ENCODE peak calls at places on chromosomes 2 and 18, in five cellular contexts. N is CD8-positive, alpha-beta memory T cell; D is ovary; O is prostate gland; J is body of pancreas. I is an unnamed sample.

GRCh38 chr2:151478011-151478410 is 68.3 kb downstream of the RIF1 start:
- DNase-seq in N (no peak), D (no peak), J (no peak), O (no peak), I (no peak)

GRCh38 chr2:190996338-190996946 is 17.5 kb downstream of the STAT1 start:
- DNase-seq in D (no peak), O (no peak), J (peak; percentile 24), N (peak; percentile 69), I (peak; percentile 21)

GRCh38 chr2:102788880-102789250 is 27.0 kb downstream of the TMEM182 start:
- DNase-seq in D (no peak), N (no peak), O (no peak), J (no peak), I (no peak)

GRCh38 chr2:176613358-176614032 is 344.3 kb downstream of the MTX2 start:
- DNase-seq in N (no peak), O (no peak), J (no peak), D (no peak), I (no peak)

GRCh38 chr18:13284330-13285027 is 65.9 kb downstream of the LDLRAD4 start:
- DNase-seq in O (no peak), N (no peak), D (no peak), J (no peak), I (no peak)

GRCh38 chr2:101152195-101153076 is 1.3 kb upstream of the TBC1D8 start:
- DNase-seq in N (no peak), J (peak; percentile 45), O (peak; percentile 53), D (peak; percentile 54), I (peak; percentile 5)

GRCh38 chr2:196914867-196915465 is 11.5 kb downstream of the PGAP1 start:
- DNase-seq in N (no peak), J (no peak), D (no peak), O (no peak), I (peak; percentile 44)

GRCh38 chr2:230981704-230982103 is 14.2 kb upstream of the SPATA3 start:
- DNase-seq in J (no peak), D (no peak), N (peak; percentile 67), O (no peak), I (no peak)

GRCh38 chr2:242030858-242031257 is 161.3 kb downstream of the RTP5 start:
- DNase-seq in D (no peak), O (no peak), J (no peak), N (no peak), I (no peak)

GRCh38 chr2:241743620-241744019 is 9.2 kb downstream of the D2HGDH start:
- DNase-seq in O (no peak), J (no peak), N (no peak), D (no peak), I (no peak)

GRCh38 chr2:60423066-60423465 is 130.4 kb downstream of the BCL11A start:
- DNase-seq in N (no peak), D (no peak), O (no peak), J (no peak), I (no peak)

GRCh38 chr2:232235716-232236115 is 142.8 kb upstream of the ALPP start:
- DNase-seq in J (peak; percentile 42), N (no peak), D (no peak), O (peak; percentile 16), I (no peak)

GRCh38 chr2:239288237-239288636 is 112.6 kb downstream of the HDAC4 start:
- DNase-seq in J (no peak), O (no peak), D (no peak), N (no peak), I (no peak)

GRCh38 chr2:100859902-100860301 is 40.0 kb downstream of the NPAS2 start:
- DNase-seq in O (no peak), J (no peak), D (no peak), N (no peak), I (no peak)

GRCh38 chr2:20629581-20630291 is 21.2 kb downstream of the HS1BP3 start:
- DNase-seq in D (no peak), N (peak; percentile 35), O (no peak), J (no peak), I (no peak)

GRCh38 chr18:49227456-49227855 is 233.0 kb downstream of the DYM start:
- DNase-seq in J (no peak), D (no peak), O (no peak), N (peak; percentile 59), I (peak; percentile 68)

GRCh38 chr18:63317982-63318881 is 1.3 kb downstream of the BCL2 start:
- DNase-seq in D (peak; percentile 77), O (peak; percentile 51), N (peak; percentile 88), J (peak; percentile 50), I (peak; percentile 81)

GRCh38 chr2:204015118-204015842 is 78.7 kb downstream of the ICOS start:
- DNase-seq in N (no peak), D (no peak), J (no peak), O (no peak), I (peak; percentile 73)

GRCh38 chr2:189217546-189217945 is 38.0 kb upstream of the COL5A2 start:
- DNase-seq in O (no peak), N (no peak), J (no peak), D (no peak), I (no peak)

GRCh38 chr18:54134053-54134452 is 90.4 kb downstream of the MBD2 start:
- DNase-seq in N (no peak), D (no peak), O (no peak), J (no peak), I (no peak)

GRCh38 chr2:200828572-200829257 is 17.0 kb downstream of the BZW1 start:
- DNase-seq in J (no peak), O (no peak), N (no peak), D (no peak), I (no peak)

GRCh38 chr2:189579585-189579984 is 1.0 kb downstream of the SLC40A1 start:
- DNase-seq in N (no peak), D (no peak), O (peak; percentile 17), J (no peak), I (no peak)

GRCh38 chr2:168157926-168158325 is 89.5 kb downstream of the STK39 start:
- DNase-seq in O (no peak), J (no peak), N (no peak), D (no peak), I (no peak)

GRCh38 chr2:233351423-233351822 is 2.9 kb upstream of the DGKD start:
- DNase-seq in J (no peak), O (no peak), D (no peak), N (no peak), I (no peak)

DNA sequence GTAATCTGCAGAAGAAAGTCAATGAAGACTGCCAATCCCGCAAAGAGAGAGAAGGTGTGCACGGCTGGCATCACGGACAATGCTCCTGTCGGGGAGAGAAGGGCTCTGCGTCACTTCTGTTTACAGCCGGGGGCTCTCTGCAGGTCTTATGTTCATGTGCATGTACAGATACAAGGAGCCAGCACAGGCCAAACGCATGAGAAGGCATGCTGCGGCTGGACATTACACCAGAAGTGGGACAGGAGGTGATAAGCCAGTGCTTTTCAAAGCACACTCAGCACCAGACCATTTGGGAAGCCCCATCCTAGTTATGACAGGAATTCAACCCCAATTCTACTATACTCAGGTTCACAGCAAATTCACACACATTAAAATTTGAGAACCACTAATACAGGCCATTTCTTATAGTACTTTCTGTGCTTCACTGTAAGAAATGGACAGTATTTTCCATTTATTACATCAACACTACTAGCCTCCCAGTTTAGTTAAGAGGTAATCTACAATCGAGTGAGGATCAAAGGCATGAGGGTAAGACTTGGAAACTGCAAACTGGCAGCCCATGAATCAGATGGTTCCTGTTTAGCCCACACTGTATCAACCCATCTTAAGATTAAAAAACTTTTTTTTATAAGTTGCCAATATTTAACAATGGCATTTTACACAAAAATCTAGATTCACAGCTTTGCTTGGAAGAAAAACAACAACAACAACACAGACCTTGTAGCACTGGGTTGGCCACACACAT is 38.2 kb downstream of the RMC1 start:
- DNase-seq in N (no peak), O (no peak), J (no peak), D (no peak), I (no peak)
- H3K36me3 ChIP-seq in N (peaks cover 45% of the 10 kb centered on the region), O (peaks cover 28% of the 10 kb centered on the region), J (peaks cover 47% of the 10 kb centered on the region), D (no peaks in the 10 kb centered on the region), I (peaks cover 61% of the 10 kb centered on the region)

GRCh38 chr2:217291259-217291658 is 431.4 kb upstream of the TNP1 start:
- DNase-seq in N (no peak), D (no peak), J (no peak), O (no peak), I (no peak)

GRCh38 chr2:217290467-217290866 is 430.6 kb upstream of the TNP1 start:
- DNase-seq in D (no peak), O (no peak), J (no peak), N (no peak), I (no peak)

GRCh38 chr2:217288472-217289063 is 428.7 kb upstream of the TNP1 start:
- DNase-seq in D (no peak), J (no peak), O (no peak), N (no peak), I (no peak)

GRCh38 chr2:217289909-217290283 is 430.0 kb upstream of the TNP1 start:
- DNase-seq in O (peak; percentile 22), N (no peak), J (no peak), D (no peak), I (no peak)

DNA sequence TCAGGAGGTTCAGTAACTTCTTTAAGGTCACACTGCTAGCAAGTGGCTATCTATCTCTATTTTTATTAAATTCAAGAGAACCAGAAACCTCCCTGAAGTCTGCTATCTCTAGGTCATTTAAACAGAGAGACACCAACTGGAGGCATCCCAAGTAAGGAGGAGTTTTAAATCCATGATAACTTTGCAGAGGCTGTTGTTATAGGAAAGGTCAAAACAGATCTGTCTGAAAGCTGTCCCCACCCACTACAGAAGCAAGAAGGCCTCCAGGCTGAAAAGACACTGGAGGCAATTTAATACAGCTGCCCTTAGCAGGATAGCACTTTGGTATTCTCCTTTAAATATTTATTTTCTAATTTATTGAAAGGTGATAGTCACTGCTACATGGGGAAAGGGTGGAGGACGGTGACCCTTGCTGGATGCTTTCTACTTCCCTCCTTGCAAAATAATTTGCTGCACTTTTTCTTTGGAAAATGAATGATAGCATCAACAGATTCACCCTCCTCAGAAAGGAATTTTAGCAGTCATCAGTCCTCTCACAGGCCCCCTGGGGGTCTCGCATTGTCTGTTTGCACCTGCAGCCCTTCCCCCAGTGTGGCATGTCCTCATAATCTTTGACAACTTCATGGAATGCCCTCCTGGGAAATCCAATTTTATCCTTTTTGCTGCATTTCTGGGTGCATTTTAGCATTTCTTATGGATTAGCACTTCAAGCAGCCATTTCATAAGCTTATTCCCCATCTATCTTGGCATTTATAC is 429.5 kb upstream of the TNP1 start:
- DNase-seq in J (no peak), N (no peak), O (no peak), D (no peak), I (no peak)
- H3K4me3 ChIP-seq in J (no peak overlapping the region), N (no peak overlapping the region), O (no peak overlapping the region), D (no peak overlapping the region), I (no peak overlapping the region)

DNA sequence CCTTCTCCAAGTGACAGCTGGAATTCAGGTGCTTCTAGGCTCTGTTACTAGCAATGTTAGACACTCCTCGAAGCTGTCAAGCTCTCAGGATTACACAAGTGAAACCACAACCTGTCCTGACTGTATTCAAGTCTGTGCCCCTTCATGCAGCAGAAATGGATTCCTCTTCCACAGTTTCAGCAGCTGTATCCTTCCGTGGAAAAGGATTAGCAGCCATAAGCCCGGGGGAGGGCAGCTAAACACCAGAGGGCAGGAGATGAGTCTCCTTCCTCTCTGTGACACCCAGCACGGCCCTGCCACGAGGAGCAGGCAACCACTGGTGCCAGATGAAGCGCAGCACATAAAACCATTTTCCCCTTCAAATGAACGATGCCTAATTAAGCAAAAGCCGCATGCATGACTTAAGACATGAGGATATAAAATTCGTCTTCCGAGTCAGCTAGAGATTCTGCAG is 1.2 kb downstream of the ST3GAL5 start:
- DNase-seq in N (peak; percentile 74), O (peak; percentile 54), J (peak; percentile 41), D (no peak), I (peak; percentile 55)
- H3K4me1 ChIP-seq in N (peaks cover 44% of the 10 kb centered on the region), O (no peaks in the 10 kb centered on the region), J (peaks cover 26% of the 10 kb centered on the region), D (peaks cover 8% of the 10 kb centered on the region), I (peaks cover 48% of the 10 kb centered on the region)

GRCh38 chr2:222635295-222635694 is 20.6 kb downstream of the FARSB start:
- DNase-seq in N (no peak), D (no peak), J (no peak), O (no peak), I (no peak)
- H3K36me3 ChIP-seq in N (peaks cover 30% of the 10 kb centered on the region), D (no peaks in the 10 kb centered on the region), J (peaks cover 26% of the 10 kb centered on the region), O (no peaks in the 10 kb centered on the region), I (peaks cover 46% of the 10 kb centered on the region)

GRCh38 chr18:961644-962355 is 57.1 kb downstream of the ADCYAP1 start:
- DNase-seq in D (peak; percentile 58), J (peak; percentile 34), N (peak; percentile 47), O (no peak), I (peak; percentile 19)
- H3K4me3 ChIP-seq in D (peak overlapping the region; percentile 41), J (no peak overlapping the region), N (no peak overlapping the region), O (no peak overlapping the region), I (no peak overlapping the region)

I was measured in CD4-positive, alpha-beta memory T cell.